ENCODE peak calls at places on chromosomes 2 and 18, in nine cellular contexts. R is AG09309, C is endodermal cell, B is neural crest cell, K is GM23338, I is testis, M is hepatocyte, E is pancreas, Q is right atrium auricular region. A is an unnamed sample.

GRCh38 chr2:56168163-56168562 is 15.6 kb upstream of the CCDC85A start:
- DNase-seq in I (no peak), C (no peak), M (peak; percentile 40), B (no peak), R (no peak), Q (no peak), E (no peak), K (no peak), A (no peak)

GRCh38 chr18:6746386-6746960 is 17.0 kb downstream of the ARHGAP28 start:
- DNase-seq in K (no peak), Q (no peak), E (no peak), M (no peak), I (no peak), B (no peak), C (no peak), R (no peak), A (no peak)

GRCh38 chr2:69119541-69119940 is 106.6 kb downstream of the ANTXR1 start:
- DNase-seq in E (no peak), C (peak; percentile 28), B (no peak), Q (no peak), K (no peak), M (no peak), I (no peak), R (no peak), A (no peak)

GRCh38 chr2:10325278-10326145 is 22.8 kb downstream of the HPCAL1 start:
- DNase-seq in E (no peak), Q (no peak), M (peak; percentile 32), B (no peak), K (no peak), R (no peak), C (peak; percentile 89), I (no peak), A (no peak)

GRCh38 chr2:2940061-2940460 is 437.6 kb downstream of the EIPR1 start:
- DNase-seq in B (no peak), M (no peak), R (no peak), C (no peak), K (no peak), I (no peak), E (no peak), Q (no peak), A (no peak)

GRCh38 chr2:12202702-12203101 is 456.3 kb downstream of the LPIN1 start:
- DNase-seq in I (peak; percentile 58), R (no peak), M (peak; percentile 7), Q (no peak), B (no peak), E (no peak), K (no peak), C (no peak), A (no peak)

GRCh38 chr2:42366411-42366810 is 5.4 kb upstream of the COX7A2L start:
- DNase-seq in B (no peak), C (no peak), I (no peak), E (no peak), Q (no peak), K (no peak), R (no peak), M (no peak), A (no peak)

GRCh38 chr18:79884963-79885728 is 66.3 kb downstream of the SLC66A2 start:
- DNase-seq in M (no peak), I (peak; percentile 9), Q (peak; percentile 47), K (no peak), E (peak; percentile 22), C (peak; percentile 39), B (no peak), R (no peak), A (no peak)

GRCh38 chr2:98036349-98037000 is 40.7 kb upstream of the TMEM131 start:
- DNase-seq in M (no peak), I (no peak), K (no peak), B (no peak), Q (peak; percentile 56), E (no peak), C (peak; percentile 49), R (no peak), A (no peak)

GRCh38 chr2:34719195-34719594 is 1120.1 kb upstream of the FAM98A start:
- DNase-seq in R (no peak), B (no peak), K (no peak), M (no peak), I (no peak), E (no peak), C (no peak), Q (no peak), A (no peak)

GRCh38 chr2:101277111-101277510 is 24.4 kb downstream of the CNOT11 start:
- DNase-seq in M (peak; percentile 26), Q (no peak), I (no peak), E (no peak), B (no peak), C (no peak), R (no peak), K (no peak), A (no peak)

GRCh38 chr2:207625014-207625755 is at the start of gene METTL21A:
- DNase-seq in R (no peak), M (peak; percentile 95), K (peak; percentile 85), E (peak; percentile 95), B (peak; percentile 69), C (peak; percentile 88), Q (peak; percentile 84), I (peak; percentile 89), A (peak; percentile 93)

GRCh38 chr2:3007135-3007534 is 370.5 kb downstream of the EIPR1 start:
- DNase-seq in Q (no peak), C (no peak), K (no peak), M (no peak), I (no peak), R (no peak), E (no peak), B (no peak), A (no peak)

GRCh38 chr2:42882756-42883155 is 90.4 kb upstream of the HAAO start:
- DNase-seq in K (no peak), Q (no peak), E (no peak), R (no peak), I (no peak), B (no peak), C (no peak), M (no peak), A (no peak)

GRCh38 chr18:51164327-51165290 is 32.9 kb downstream of the MEX3C start:
- DNase-seq in I (no peak), E (no peak), M (no peak), B (no peak), K (peak; percentile 49), C (peak; percentile 62), R (no peak), Q (no peak), A (no peak)

GRCh38 chr18:9683418-9684396 is 24.4 kb upstream of the RAB31 start:
- DNase-seq in K (peak; percentile 23), M (no peak), Q (no peak), C (peak; percentile 64), E (no peak), B (no peak), I (peak; percentile 68), R (no peak), A (peak; percentile 39)
- TF ChIP-seq CTCF in K (peak; percentile 65), M (peak; percentile 42), Q (no peak), C (peak; percentile 68), E (no peak), B (no peak), I (peak; percentile 29), R (peak; percentile 77), A (peak; percentile 58)

DNA sequence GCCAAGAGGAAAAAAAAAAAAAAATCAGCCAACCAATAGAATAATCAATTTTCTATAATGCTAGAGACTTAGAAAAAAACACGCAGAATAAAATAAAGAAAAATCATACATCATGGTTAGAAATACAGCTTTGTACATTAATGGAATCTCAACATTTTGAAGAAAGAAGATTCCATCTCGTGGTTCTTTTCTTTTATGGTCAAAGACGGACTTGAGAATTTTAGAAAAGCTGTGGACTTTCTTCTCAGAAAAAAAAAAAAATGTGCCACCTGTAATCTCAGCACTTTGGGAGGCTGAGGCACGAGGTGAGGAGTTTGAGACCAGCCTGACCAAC is 41.8 kb upstream of the ATIC start:
- DNase-seq in E (no peak), I (no peak), K (no peak), C (no peak), R (no peak), Q (no peak), B (no peak), M (no peak), A (no peak)
- TF ChIP-seq CTCF in E (no peak), I (no peak), K (no peak), C (peak; percentile 24), R (no peak), Q (no peak), B (peak; percentile 15), M (no peak), A (peak; percentile 24)

GRCh38 chr2:31138037-31138962 is at the start of gene GALNT14:
- DNase-seq in E (peak; percentile 85), I (peak; percentile 66), R (no peak), M (peak; percentile 81), K (peak; percentile 81), C (peak; percentile 90), Q (peak; percentile 43), B (peak; percentile 55), A (peak; percentile 85)
- TF ChIP-seq CTCF in E (peak; percentile 22), I (peak; percentile 31), R (peak; percentile 53), M (peak; percentile 65), K (peak; percentile 60), C (peak; percentile 73), Q (peak; percentile 18), B (peak; percentile 59), A (peak; percentile 56)

GRCh38 chr2:19746137-19746585 is 155.6 kb downstream of the TTC32 start:
- DNase-seq in Q (peak; percentile 26), R (no peak), I (no peak), E (no peak), M (no peak), C (no peak), B (no peak), K (no peak), A (no peak)

GRCh38 chr2:19748073-19748375 is 153.8 kb downstream of the TTC32 start:
- DNase-seq in M (no peak), C (peak; percentile 80), I (no peak), K (peak; percentile 45), R (no peak), E (no peak), B (no peak), Q (peak; percentile 51), A (no peak)

GRCh38 chr2:19747310-19748072 is 154.3 kb downstream of the TTC32 start:
- DNase-seq in I (no peak), Q (peak; percentile 49), C (no peak), M (no peak), E (no peak), B (no peak), K (no peak), R (no peak), A (no peak)

GRCh38 chr2:19745318-19746136 is 156.3 kb downstream of the TTC32 start:
- DNase-seq in Q (no peak), C (peak; percentile 36), E (no peak), B (no peak), R (no peak), M (no peak), I (no peak), K (no peak), A (no peak)

DNA sequence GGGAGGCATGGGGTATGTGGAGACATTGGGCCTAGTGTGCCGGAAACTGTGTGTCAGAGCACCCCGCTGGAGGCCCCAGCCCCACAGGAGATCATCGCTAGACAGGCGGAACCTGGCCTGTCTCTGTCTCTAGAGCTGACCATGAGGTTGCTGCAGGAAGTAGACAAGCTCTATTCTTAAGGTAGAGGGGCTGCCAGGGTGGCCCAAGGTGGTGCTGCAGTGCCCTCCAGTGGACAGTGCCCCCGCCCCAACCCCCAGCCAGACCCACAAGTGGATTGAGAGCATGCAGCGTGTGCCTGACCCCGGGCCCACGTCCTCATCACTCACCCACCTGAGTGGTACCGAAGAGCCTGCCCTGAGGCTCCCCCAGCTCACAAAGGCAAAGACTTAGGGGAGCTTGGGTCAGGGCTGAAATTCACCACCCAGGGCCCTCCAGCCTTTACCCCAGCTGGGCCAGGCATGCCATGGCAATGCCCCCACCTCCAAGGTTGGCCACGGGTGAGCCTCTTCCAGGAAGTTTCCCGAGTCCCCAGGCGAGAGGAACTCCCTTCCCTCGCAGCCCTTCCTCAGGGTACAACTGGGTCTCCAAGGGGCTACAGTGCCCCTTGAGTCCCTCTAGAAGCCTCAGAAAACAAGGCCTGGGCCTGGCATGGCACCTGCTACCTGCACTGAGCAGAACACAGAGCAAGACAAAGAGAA is 155.0 kb downstream of the TTC32 start:
- DNase-seq in Q (peak; percentile 56), C (peak; percentile 92), R (no peak), K (peak; percentile 71), B (peak; percentile 19), M (peak; percentile 45), E (no peak), I (no peak), A (peak; percentile 25)
- TF ChIP-seq CTCF in Q (no peak), C (peak; percentile 85), R (peak; percentile 48), K (peak; percentile 84), B (peak; percentile 52), M (peak; percentile 39), E (no peak), I (no peak), A (no peak)